ENCODE peak calls at places on chromosomes 16 and 17, in eight cellular contexts. O is A172; T is Daoy; R is T-helper 1 cell; Y is A549; B is RCC 7860; Z is activated naive CD8-positive, alpha-beta T cell treated with anti-CD3 and anti-CD28 coated beads for 36 hours; W is astrocyte of the spinal cord. C is an unnamed sample.

GRCh38 chr17:72092710-72093322 is 28.0 kb upstream of the SOX9 start:
- DNase-seq in O (no peak), T (no peak), R (no peak), Y (no peak), B (no peak), Z (no peak), W (no peak), C (no peak)

GRCh38 chr17:37815516-37815915 is 70.7 kb upstream of the HNF1B start:
- DNase-seq in O (no peak), T (no peak), R (no peak), Y (peak; percentile 64), B (peak; percentile 45), Z (no peak), W (no peak), C (no peak)

GRCh38 chr17:18183334-18184142 is at the start of gene ALKBH5:
- DNase-seq in O (peak; percentile 100), T (peak; percentile 100), R (peak; percentile 98), Y (peak; percentile 100), B (peak; percentile 98), Z (peak; percentile 98), W (peak; percentile 100), C (peak; percentile 99)

GRCh38 chr17:58330544-58330996 is 2.0 kb upstream of the TSPOAP1 start:
- DNase-seq in O (no peak), T (no peak), R (no peak), Y (no peak), B (no peak), Z (peak; percentile 57), W (no peak), C (no peak)

GRCh38 chr17:61291457-61292311 is 108.0 kb upstream of the TBX2 start:
- DNase-seq in O (no peak), T (no peak), R (no peak), Y (no peak), B (no peak), Z (no peak), W (no peak), C (no peak)

GRCh38 chr16:29729116-29729521 is 16.7 kb downstream of the C16orf54 start:
- DNase-seq in O (peak; percentile 65), T (peak; percentile 29), R (no peak), Y (peak; percentile 68), B (peak; percentile 38), Z (no peak), W (peak; percentile 32), C (peak; percentile 43)

GRCh38 chr17:20154601-20155000 is 145.4 kb downstream of the SPECC1 start:
- DNase-seq in O (no peak), T (no peak), R (no peak), Y (no peak), B (no peak), Z (no peak), W (no peak), C (no peak)

GRCh38 chr17:49916854-49917515 is 52.0 kb upstream of the DLX4 start:
- DNase-seq in O (no peak), T (no peak), R (no peak), Y (no peak), B (no peak), Z (no peak), W (no peak), C (no peak)

GRCh38 chr17:82153295-82153691 is 55.3 kb upstream of the FASN start:
- DNase-seq in O (no peak), T (no peak), R (no peak), Y (no peak), B (no peak), Z (no peak), W (no peak), C (no peak)

GRCh38 chr17:69672924-69673323 is 258.4 kb downstream of the MAP2K6 start:
- DNase-seq in O (no peak), T (peak; percentile 24), R (no peak), Y (peak; percentile 33), B (peak; percentile 57), Z (no peak), W (peak; percentile 73), C (peak; percentile 81)

GRCh38 chr16:75382611-75383010 is 50.7 kb downstream of the CFDP1 start:
- DNase-seq in O (no peak), T (no peak), R (no peak), Y (no peak), B (no peak), Z (no peak), W (no peak), C (no peak)

GRCh38 chr17:55177914-55178217 is 86.9 kb upstream of the HLF start:
- DNase-seq in O (no peak), T (no peak), R (no peak), Y (no peak), B (no peak), Z (no peak), W (no peak), C (no peak)

GRCh38 chr16:22296225-22297113 is 740 bp upstream of the POLR3E start:
- DNase-seq in O (peak; percentile 18), T (no peak), R (no peak), Y (no peak), B (no peak), Z (no peak), W (peak; percentile 24), C (peak; percentile 32)

GRCh38 chr16:5678371-5678770 is 580.8 kb upstream of the EEF2KMT start:
- DNase-seq in O (no peak), T (no peak), R (no peak), Y (no peak), B (no peak), Z (no peak), W (no peak), C (no peak)

GRCh38 chr17:81453712-81454111 is 58.5 kb downstream of the BAHCC1 start:
- DNase-seq in O (no peak), T (no peak), R (no peak), Y (no peak), B (no peak), Z (peak; percentile 46), W (no peak), C (no peak)

GRCh38 chr16:74982303-74982702 is 2.6 kb downstream of the WDR59 start:
- DNase-seq in O (no peak), T (no peak), R (no peak), Y (no peak), B (no peak), Z (no peak), W (no peak), C (no peak)

GRCh38 chr16:1108299-1109252 is 12.5 kb upstream of the C1QTNF8 start:
- DNase-seq in O (peak; percentile 76), T (peak; percentile 69), R (no peak), Y (no peak), B (peak; percentile 8), Z (no peak), W (peak; percentile 1), C (no peak)

GRCh38 chr17:68197091-68197996 is 50.5 kb upstream of the AMZ2 start:
- DNase-seq in O (no peak), T (no peak), R (peak; percentile 43), Y (no peak), B (no peak), Z (peak; percentile 45), W (no peak), C (no peak)

GRCh38 chr16:17138801-17139200 is 332.0 kb downstream of the XYLT1 start:
- DNase-seq in O (no peak), T (peak; percentile 16), R (no peak), Y (no peak), B (no peak), Z (no peak), W (no peak), C (no peak)

GRCh38 chr16:11361751-11362742 is 16.8 kb downstream of the RMI2 start:
- DNase-seq in O (peak; percentile 68), T (no peak), R (no peak), Y (no peak), B (peak; percentile 76), Z (peak; percentile 33), W (no peak), C (no peak)

GRCh38 chr16:23567602-23568001 is 10.1 kb downstream of the UBFD1 start:
- DNase-seq in O (no peak), T (no peak), R (no peak), Y (no peak), B (no peak), Z (no peak), W (no peak), C (no peak)

GRCh38 chr16:87552772-87553171 is 49.5 kb upstream of the JPH3 start:
- DNase-seq in O (peak; percentile 51), T (peak; percentile 36), R (no peak), Y (no peak), B (peak; percentile 30), Z (no peak), W (no peak), C (no peak)

GRCh38 chr16:87129771-87130170 is 187.4 kb downstream of the C16orf95 start:
- DNase-seq in O (peak; percentile 66), T (peak; percentile 44), R (no peak), Y (no peak), B (no peak), Z (no peak), W (peak; percentile 77), C (peak; percentile 58)

GRCh38 chr17:58328195-58329034 is at the start of gene TSPOAP1:
- DNase-seq in O (no peak), T (no peak), R (peak; percentile 60), Y (no peak), B (no peak), Z (peak; percentile 89), W (no peak), C (no peak)

GRCh38 chr16:76583466-76583865 is 306.3 kb downstream of the CNTNAP4 start:
- DNase-seq in O (no peak), T (peak; percentile 33), R (no peak), Y (no peak), B (no peak), Z (no peak), W (peak; percentile 3), C (no peak)